ENCODE peak calls at places on chromosomes 11 and 22, in five cellular contexts. B is heart right ventricle, C is fibroblast of pulmonary artery, U is retinal pigment epithelial cell, M is coronary artery. G is an unnamed sample.

GRCh38 chr11:47057374-47057773 is 119.3 kb downstream of the ARFGAP2 start:
- DNase-seq in M (no peak), U (no peak), B (no peak), C (peak), G (no peak)

GRCh38 chr11:122673706-122674105 is 18.2 kb downstream of the UBASH3B start:
- DNase-seq in U (no peak), M (no peak), B (no peak), C (peak), G (peak)

GRCh38 chr11:76667856-76668255 is 2.7 kb downstream of the LRRC32 start:
- DNase-seq in M (peak), B (no peak), C (no peak), U (no peak), G (no peak)

GRCh38 chr11:93444671-93445073 is 98.5 kb downstream of the SMCO4 start:
- DNase-seq in U (peak), M (no peak), B (no peak), C (peak), G (peak)

GRCh38 chr11:134372536-134372935 is 39.5 kb downstream of the B3GAT1 start:
- DNase-seq in C (no peak), M (no peak), U (no peak), B (no peak), G (no peak)

GRCh38 chr11:111846640-111847039 is 24.7 kb downstream of the ALG9 start:
- DNase-seq in B (no peak), C (peak), U (peak), M (no peak), G (peak)

GRCh38 chr11:83125577-83125976 is 31.4 kb upstream of the PCF11 start:
- DNase-seq in M (no peak), C (no peak), B (no peak), U (no peak), G (no peak)

GRCh38 chr22:25193548-25193947 is 6.1 kb upstream of the CRYBB3 start:
- DNase-seq in U (no peak), M (no peak), C (no peak), B (no peak), G (no peak)

GRCh38 chr11:59223611-59224010 is 10.9 kb upstream of the MPEG1 start:
- DNase-seq in B (no peak), C (peak), M (no peak), U (no peak), G (peak)

GRCh38 chr11:8263769-8264410 is at the start of gene LMO1:
- DNase-seq in M (no peak), B (peak), U (no peak), C (peak), G (peak)

GRCh38 chr11:126468102-126468521 is 112.6 kb downstream of the ST3GAL4 start:
- DNase-seq in C (no peak), U (no peak), B (no peak), M (no peak), G (no peak)

GRCh38 chr11:110565344-110565684 is 135.6 kb downstream of the FDX1 start:
- DNase-seq in B (no peak), U (no peak), M (no peak), C (peak), G (no peak)

GRCh38 chr11:19209617-19210016 is 7.8 kb upstream of the CSRP3 start:
- DNase-seq in M (no peak), U (no peak), B (no peak), C (no peak), G (no peak)

GRCh38 chr22:45602824-45603301 is 68.8 kb upstream of the ATXN10 start:
- DNase-seq in B (no peak), C (peak), U (no peak), M (no peak), G (no peak)

GRCh38 chr11:93935826-93936225 is 85.3 kb upstream of the HEPHL1 start:
- DNase-seq in C (no peak), M (no peak), B (no peak), U (no peak), G (no peak)

GRCh38 chr22:38347181-38347943 is 30.1 kb upstream of the CSNK1E start:
- DNase-seq in M (no peak), B (no peak), C (no peak), U (no peak), G (no peak)

GRCh38 chr11:47593492-47593933 is 698 bp downstream of the C1QTNF4 start:
- DNase-seq in M (no peak), B (no peak), U (no peak), C (no peak), G (no peak)

GRCh38 chr11:128550261-128550821 is 37.0 kb downstream of the ETS1 start:
- DNase-seq in M (no peak), B (no peak), U (no peak), C (no peak), G (no peak)

GRCh38 chr11:70526116-70527045 is 128.1 kb downstream of the CTTN start:
- DNase-seq in M (no peak), B (no peak), U (no peak), C (no peak), G (no peak)

GRCh38 chr11:122159173-122159701 is 43.2 kb upstream of the BLID start:
- DNase-seq in C (peak), M (no peak), B (peak), U (no peak), G (peak)

GRCh38 chr22:30159561-30160353 is 79.5 kb downstream of the HORMAD2 start:
- DNase-seq in C (peak), U (peak), B (no peak), M (no peak), G (peak)

GRCh38 chr11:76674517-76675400 is 4.2 kb upstream of the LRRC32 start:
- DNase-seq in M (no peak), B (no peak), U (no peak), C (no peak), G (no peak)

GRCh38 chr11:44793350-44794090 is 66.8 kb downstream of the TSPAN18 start:
- DNase-seq in B (no peak), M (no peak), U (peak), C (peak), G (no peak)

GRCh38 chr11:1931791-1932480 is 12.4 kb downstream of the TNNT3 start:
- DNase-seq in C (no peak), U (no peak), M (no peak), B (no peak), G (no peak)

GRCh38 chr11:111820059-111820375 is 51.4 kb downstream of the ALG9 start:
- DNase-seq in B (no peak), U (no peak), C (no peak), M (no peak), G (no peak)

GRCh38 chr11:44079376-44079775 is 13.3 kb downstream of the ACCS start:
- DNase-seq in B (no peak), M (no peak), C (no peak), U (no peak), G (no peak)

GRCh38 chr22:44753189-44754042 is 1.0 kb downstream of the ARHGAP8 start:
- DNase-seq in B (no peak), C (peak), U (peak), M (no peak), G (no peak)

GRCh38 chr11:83140691-83141455 is 16.1 kb upstream of the PCF11 start:
- DNase-seq in C (no peak), U (no peak), B (no peak), M (no peak), G (no peak)

GRCh38 chr11:73493838-73494598 is 103.9 kb downstream of the FAM168A start:
- DNase-seq in C (peak), U (peak), M (no peak), B (no peak), G (peak)

DNA sequence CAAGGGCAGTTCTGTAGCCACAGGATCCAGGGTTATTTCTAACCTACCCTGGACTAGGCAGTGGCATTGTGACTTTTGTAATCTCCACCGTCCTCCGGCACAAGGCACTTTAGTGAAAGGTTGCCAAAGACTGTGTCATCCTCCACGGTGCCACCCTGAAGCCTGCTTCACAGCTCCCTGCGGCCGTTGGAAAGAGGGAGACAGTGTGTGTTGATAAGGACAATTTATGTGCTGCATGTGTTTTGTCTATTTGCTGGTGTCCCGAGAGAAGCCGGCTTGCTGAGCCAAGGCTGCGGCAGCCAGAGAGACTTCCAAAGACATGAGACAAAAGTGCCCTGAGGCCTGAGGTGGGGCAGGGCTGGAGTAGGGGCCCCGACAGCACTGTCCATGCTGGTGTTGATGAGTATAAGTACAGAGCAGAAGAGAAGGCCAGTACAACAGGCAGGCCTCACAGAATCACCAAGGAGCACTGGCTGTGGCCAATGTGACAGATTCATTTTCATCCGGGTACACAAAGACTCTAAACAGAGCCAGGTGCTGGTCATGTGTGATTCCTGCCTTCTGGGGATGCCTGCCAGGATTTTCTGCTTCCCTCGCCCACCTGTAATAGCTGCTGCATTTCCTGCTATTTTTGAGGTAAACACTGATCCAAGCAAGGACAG is 40.8 kb downstream of the GALNT18 start:
- DNase-seq in B (peak), M (peak), U (no peak), C (no peak), G (no peak)
- H3K4me3 ChIP-seq in B (no peak), M (no peak), U (no peak), C (no peak), G (no peak)

GRCh38 chr11:830295-831131 is 2.2 kb upstream of the CD151 start:
- DNase-seq in U (peak), B (peak), M (no peak), C (peak), G (no peak)
- H3K4me3 ChIP-seq in U (peak), B (peak), M (peak), C (peak), G (peak)

GRCh38 chr22:50548046-50548912 is 2.6 kb downstream of the KLHDC7B start:
- DNase-seq in C (no peak), M (no peak), B (no peak), U (no peak), G (no peak)
- H3K4me3 ChIP-seq in C (no peak), M (peak), B (peak), U (no peak), G (peak)

DNA sequence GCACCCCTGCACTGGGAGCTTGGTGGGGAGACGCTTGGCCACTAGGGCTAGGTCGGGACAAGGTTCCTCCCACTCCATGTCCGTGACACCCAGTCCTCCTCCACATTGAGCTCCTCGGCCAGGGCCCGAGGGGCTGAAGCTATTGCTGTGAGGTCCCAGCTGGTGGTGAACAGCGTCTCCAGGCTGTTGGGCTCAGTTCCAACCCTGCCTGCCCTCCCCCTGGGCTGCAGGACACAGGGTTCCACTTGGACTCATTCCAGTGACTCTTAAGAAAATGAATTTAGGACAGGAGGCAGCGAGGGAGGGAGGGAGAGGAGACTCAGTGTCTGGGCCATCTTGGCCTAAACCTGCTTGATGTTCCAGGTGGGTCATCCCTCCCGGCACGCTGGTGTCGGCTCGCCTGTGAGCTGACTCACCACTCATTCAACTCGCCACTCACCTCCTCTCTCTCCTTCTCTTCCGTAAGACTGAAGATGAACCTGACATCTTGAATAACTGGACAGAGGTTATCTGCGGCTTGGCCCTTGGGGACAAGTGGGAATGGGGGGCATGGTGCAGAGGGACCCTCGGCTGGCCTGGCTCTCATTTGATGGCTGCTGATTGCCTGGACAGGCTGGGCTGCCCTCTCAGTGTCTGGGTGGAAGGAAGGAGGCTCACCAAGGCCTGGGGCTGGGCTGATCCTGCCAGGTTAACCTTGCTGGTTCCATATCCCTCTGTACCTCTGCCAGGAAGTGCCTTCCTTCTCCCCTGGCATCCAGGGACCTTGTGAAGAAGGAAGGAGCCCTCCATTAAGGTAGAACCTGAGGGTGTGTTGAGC is 433.4 kb downstream of the TBC1D22A start:
- DNase-seq in U (no peak), C (peak), B (no peak), M (peak), G (no peak)
- H3K4me3 ChIP-seq in U (no peak), C (no peak), B (no peak), M (no peak), G (no peak)

GRCh38 chr11:67731583-67731982 is 57.2 kb upstream of the ALDH3B2 start:
- DNase-seq in B (no peak), U (no peak), C (no peak), M (no peak), G (no peak)
- H3K4me3 ChIP-seq in B (peak), U (no peak), C (no peak), M (no peak), G (no peak)

GRCh38 chr11:113771964-113772363 is 1.5 kb downstream of the ZW10 start:
- DNase-seq in M (no peak), C (no peak), U (no peak), B (no peak), G (no peak)
- H3K4me3 ChIP-seq in M (no peak), C (peak), U (no peak), B (no peak), G (no peak)

DNA sequence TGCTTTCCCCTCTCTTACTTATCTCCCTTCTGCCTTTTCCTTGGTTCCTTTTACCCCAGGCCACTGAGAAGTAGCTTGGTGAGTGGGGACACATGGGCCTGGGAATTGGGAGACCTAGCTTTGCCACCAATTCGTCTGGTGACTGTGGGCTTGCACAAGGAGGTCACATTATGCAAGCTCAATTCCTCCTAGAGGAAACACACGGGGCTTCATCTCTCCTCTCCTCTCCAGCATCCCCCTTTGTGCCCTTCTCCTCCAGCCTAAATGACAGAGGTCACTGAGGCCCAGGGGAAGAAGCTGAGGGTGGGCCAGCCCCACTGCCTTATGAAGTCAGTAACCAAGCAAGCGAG is 2.2 kb downstream of the CLCF1 start:
- DNase-seq in M (no peak), B (no peak), C (no peak), U (no peak), G (no peak)
- H3K4me3 ChIP-seq in M (peak), B (no peak), C (peak), U (no peak), G (peak)